ENCODE peak calls at places on chromosomes 4 and X, in five cellular contexts. One of them, this sample, is unnamed.

GRCh38 chr4:153579872-153580271 is 104.2 kb upstream of the TLR2 start:
- DNase-seq in stimulated activated CD4-positive, alpha-beta T cell treated with anti-CD3 and anti-CD28 coated beads, Interleukin-4, amount 100 ng/mL, for 1 hour: no peak
- DNase-seq in H7: no peak
- DNase-seq in Right ventricle myocardium superior: no peak
- DNase-seq in glomerular endothelial cell: no peak
- DNase-seq in this sample: no peak

GRCh38 chrX:13165747-13166146 is 121.3 kb upstream of the FAM9C start:
- DNase-seq in Right ventricle myocardium superior: no peak
- DNase-seq in H7: no peak
- DNase-seq in stimulated activated CD4-positive, alpha-beta T cell treated with anti-CD3 and anti-CD28 coated beads, Interleukin-4, amount 100 ng/mL, for 1 hour: no peak
- DNase-seq in glomerular endothelial cell: no peak
- DNase-seq in this sample: peak; percentile 15

GRCh38 chr4:77141964-77142641 is 14.9 kb upstream of the CCNG2 start:
- DNase-seq in Right ventricle myocardium superior: no peak
- DNase-seq in stimulated activated CD4-positive, alpha-beta T cell treated with anti-CD3 and anti-CD28 coated beads, Interleukin-4, amount 100 ng/mL, for 1 hour: no peak
- DNase-seq in glomerular endothelial cell: no peak
- DNase-seq in H7: no peak
- DNase-seq in this sample: no peak

GRCh38 chrX:52271212-52271611 is 86.5 kb downstream of the MAGED4 start:
- DNase-seq in H7: peak; percentile 37
- DNase-seq in glomerular endothelial cell: no peak
- DNase-seq in Right ventricle myocardium superior: no peak
- DNase-seq in stimulated activated CD4-positive, alpha-beta T cell treated with anti-CD3 and anti-CD28 coated beads, Interleukin-4, amount 100 ng/mL, for 1 hour: no peak
- DNase-seq in this sample: peak; percentile 64

GRCh38 chrX:147476008-147476407 is 435.7 kb upstream of the FMR1 start:
- DNase-seq in glomerular endothelial cell: no peak
- DNase-seq in Right ventricle myocardium superior: no peak
- DNase-seq in stimulated activated CD4-positive, alpha-beta T cell treated with anti-CD3 and anti-CD28 coated beads, Interleukin-4, amount 100 ng/mL, for 1 hour: no peak
- DNase-seq in H7: peak; percentile 4
- DNase-seq in this sample: peak; percentile 47

GRCh38 chr4:33126002-33126401 is 2405.8 kb downstream of the PCDH7 start:
- DNase-seq in Right ventricle myocardium superior: no peak
- DNase-seq in stimulated activated CD4-positive, alpha-beta T cell treated with anti-CD3 and anti-CD28 coated beads, Interleukin-4, amount 100 ng/mL, for 1 hour: no peak
- DNase-seq in H7: no peak
- DNase-seq in glomerular endothelial cell: no peak
- DNase-seq in this sample: no peak

GRCh38 chrX:104318330-104319009 is 63.7 kb upstream of the ESX1 start:
- DNase-seq in H7: no peak
- DNase-seq in stimulated activated CD4-positive, alpha-beta T cell treated with anti-CD3 and anti-CD28 coated beads, Interleukin-4, amount 100 ng/mL, for 1 hour: no peak
- DNase-seq in Right ventricle myocardium superior: no peak
- DNase-seq in glomerular endothelial cell: no peak
- DNase-seq in this sample: peak; percentile 3

GRCh38 chrX:38879631-38880220 is 78.5 kb downstream of the MID1IP1 start:
- DNase-seq in Right ventricle myocardium superior: peak; percentile 61
- DNase-seq in glomerular endothelial cell: no peak
- DNase-seq in stimulated activated CD4-positive, alpha-beta T cell treated with anti-CD3 and anti-CD28 coated beads, Interleukin-4, amount 100 ng/mL, for 1 hour: no peak
- DNase-seq in H7: no peak
- DNase-seq in this sample: no peak

This sample was measured in GM23338.